ENCODE peak calls at places on chromosome 1, in ten cellular contexts. U is HT-29; Z is EL; Q is right lobe of liver; M is GM03348; A is GM04504; R is NCI-H1105 treated with DMSO at 0.1 percent for 48 hours; X is EH; O is stimulated activated CD4-positive, alpha-beta T cell treated with anti-CD3 and anti-CD28 coated beads, Interleukin-4, amount 100 ng/mL, for 4 hours; F is H9. P is an unnamed sample.

GRCh38 chr1:156754219-156754618 is 2.7 kb upstream of the HDGF start:
- DNase-seq in F (no peak), U (no peak), M (no peak), A (no peak), O (no peak), X (no peak), Z (no peak), R (no peak), Q (no peak), P (no peak)

GRCh38 chr1:166039805-166040204 is 127.0 kb downstream of the FAM78B start:
- DNase-seq in R (no peak), Z (no peak), F (no peak), M (no peak), Q (no peak), O (no peak), U (no peak), A (no peak), X (no peak), P (no peak)

GRCh38 chr1:2789986-2790581 is 11.4 kb downstream of the TTC34 start:
- DNase-seq in M (no peak), X (no peak), A (no peak), U (no peak), O (no peak), R (no peak), Z (no peak), F (no peak), Q (peak), P (no peak)

GRCh38 chr1:7013833-7014639 is 228.8 kb downstream of the CAMTA1 start:
- DNase-seq in Z (no peak), U (no peak), A (no peak), Q (no peak), R (no peak), F (no peak), X (no peak), M (no peak), O (no peak), P (no peak)

GRCh38 chr1:25543425-25544242 is at the start of gene LDLRAP1:
- DNase-seq in A (peak), X (peak), R (peak), Q (peak), M (peak), F (peak), Z (peak), U (peak), O (peak), P (peak)

GRCh38 chr1:25643962-25644361 is 27.4 kb downstream of the MAN1C1 start:
- DNase-seq in X (no peak), U (no peak), R (no peak), Z (no peak), F (no peak), O (no peak), A (no peak), Q (no peak), M (no peak), P (no peak)

GRCh38 chr1:234022302-234022701 is 117.8 kb downstream of the SLC35F3 start:
- DNase-seq in M (no peak), F (no peak), A (no peak), Z (no peak), O (no peak), R (no peak), X (no peak), Q (no peak), U (no peak), P (no peak)

GRCh38 chr1:42922687-42923366 is 35.8 kb downstream of the SLC2A1 start:
- DNase-seq in A (no peak), F (peak), X (peak), O (peak), M (peak), U (peak), Z (peak), Q (no peak), R (peak), P (no peak)

GRCh38 chr1:184696403-184696802 is 58.3 kb downstream of the EDEM3 start:
- DNase-seq in A (no peak), Q (no peak), U (no peak), O (no peak), X (no peak), R (no peak), M (no peak), F (no peak), Z (no peak), P (no peak)

GRCh38 chr1:203796223-203796747 is 862 bp downstream of the ZBED6 start:
- DNase-seq in O (peak), Q (no peak), F (peak), M (no peak), R (peak), X (peak), Z (peak), A (peak), U (peak), P (peak)

GRCh38 chr1:160755864-160756616 is 17.0 kb downstream of the SLAMF7 start:
- DNase-seq in M (no peak), Q (no peak), Z (no peak), A (no peak), R (no peak), X (no peak), O (no peak), F (no peak), U (no peak), P (no peak)

GRCh38 chr1:230215049-230215448 is 148.0 kb downstream of the GALNT2 start:
- DNase-seq in A (no peak), O (no peak), Q (no peak), F (peak), X (peak), U (peak), Z (no peak), M (peak), R (no peak), P (no peak)

GRCh38 chr1:83694449-83694848 is 304.5 kb downstream of the TTLL7 start:
- DNase-seq in A (no peak), Q (no peak), X (no peak), M (no peak), R (no peak), O (no peak), U (no peak), Z (no peak), F (no peak), P (no peak)

GRCh38 chr1:117883620-117884019 is 45.8 kb downstream of the GDAP2 start:
- DNase-seq in X (peak), A (no peak), O (no peak), U (no peak), Z (no peak), F (no peak), M (no peak), Q (no peak), R (no peak), P (no peak)

GRCh38 chr1:47575855-47576757 is 138.3 kb downstream of the FOXD2 start:
- DNase-seq in Z (peak), R (no peak), F (no peak), M (no peak), Q (no peak), U (peak), O (no peak), X (peak), A (no peak), P (no peak)

GRCh38 chr1:115655307-115655664 is 13.5 kb downstream of the VANGL1 start:
- DNase-seq in M (no peak), Z (no peak), Q (no peak), U (no peak), X (no peak), F (no peak), O (no peak), R (no peak), A (no peak), P (no peak)

GRCh38 chr1:50279622-50280320 is 143.5 kb downstream of the DMRTA2 start:
- DNase-seq in X (peak), M (no peak), U (peak), F (peak), Q (no peak), R (no peak), Z (no peak), O (no peak), A (no peak), P (no peak)

GRCh38 chr1:2233997-2234761 is 6.1 kb downstream of the SKI start:
- DNase-seq in U (peak), M (peak), Q (peak), F (peak), A (peak), O (peak), Z (peak), R (no peak), X (peak), P (peak)

GRCh38 chr1:78003882-78004718 is 639 bp upstream of the DNAJB4 start:
- DNase-seq in R (peak), X (peak), Z (peak), F (peak), A (peak), M (peak), U (peak), O (peak), Q (no peak), P (no peak)

P was measured in activated T-helper 9 cell treated with anti-CD3 and anti-CD28 coated beads, Interleukin-2, amount 50 U/mL, for 16 hours.